ENCODE peak calls at places on chromosomes 7 and 10, in four cellular contexts. E is GM12891, G is GM12878, N is K562. W is an unnamed sample.

GRCh38 chr7:64558323-64558705 is 4.6 kb downstream of the ZNF680 start:
- DNase-seq in E (no peak), G (no peak), N (no peak), W (no peak)

GRCh38 chr10:91759581-91759986 is 38.6 kb upstream of the TNKS2 start:
- DNase-seq in E (no peak), G (no peak), N (no peak), W (no peak)

GRCh38 chr7:67463983-67464382 is 467.4 kb downstream of the TYW1 start:
- DNase-seq in E (no peak), G (no peak), N (no peak), W (no peak)

GRCh38 chr7:1192171-1192676 is 32.2 kb upstream of the ZFAND2A start:
- DNase-seq in E (no peak), G (no peak), N (no peak), W (peak; percentile 86)

GRCh38 chr7:47816647-47817046 is 131.6 kb downstream of the PKD1L1 start:
- DNase-seq in E (no peak), G (no peak), N (no peak), W (no peak)

GRCh38 chr7:81414411-81414810 is 355.4 kb downstream of the HGF start:
- DNase-seq in E (no peak), G (no peak), N (no peak), W (no peak)

GRCh38 chr10:124696446-124697392 is 47.5 kb downstream of the FAM53B start:
- DNase-seq in E (peak; percentile 54), G (peak; percentile 61), N (no peak), W (no peak)

GRCh38 chr7:9488555-9488954 is 1055.1 kb downstream of the NXPH1 start:
- DNase-seq in E (no peak), G (no peak), N (no peak), W (no peak)

GRCh38 chr7:15368653-15369052 is 193.2 kb downstream of the AGMO start:
- DNase-seq in E (no peak), G (no peak), N (no peak), W (no peak)

GRCh38 chr7:115352375-115352774 is 430.5 kb downstream of the MDFIC start:
- DNase-seq in E (no peak), G (no peak), N (no peak), W (no peak)

GRCh38 chr10:124025638-124026336 is 67.6 kb downstream of the CHST15 start:
- DNase-seq in E (no peak), G (no peak), N (peak; percentile 12), W (peak; percentile 21)

GRCh38 chr10:97032624-97033023 is 153.1 kb downstream of the SLIT1 start:
- DNase-seq in E (no peak), G (no peak), N (no peak), W (no peak)

GRCh38 chr10:29757551-29758297 is 123.0 kb upstream of the SVIL start:
- DNase-seq in E (no peak), G (no peak), N (no peak), W (no peak)

GRCh38 chr7:47540387-47541093 is 41.4 kb downstream of the TNS3 start:
- DNase-seq in E (no peak), G (no peak), N (no peak), W (no peak)

GRCh38 chr7:123355576-123356195 is 155.9 kb upstream of the SLC13A1 start:
- DNase-seq in E (no peak), G (no peak), N (no peak), W (no peak)

GRCh38 chr10:7788640-7789335 is 811 bp downstream of the ATP5F1C start:
- DNase-seq in E (no peak), G (no peak), N (peak; percentile 35), W (no peak)

GRCh38 chr10:96369890-96370574 is 11.2 kb upstream of the OPALIN start:
- DNase-seq in E (no peak), G (no peak), N (no peak), W (no peak)

GRCh38 chr10:93445097-93445960 is 36.8 kb downstream of the MYOF start:
- DNase-seq in E (no peak), G (no peak), N (no peak), W (no peak)

GRCh38 chr7:127476618-127477017 is 84.1 kb upstream of the ZNF800 start:
- DNase-seq in E (no peak), G (no peak), N (no peak), W (no peak)

GRCh38 chr7:129188892-129189660 is 643 bp downstream of the SMO start:
- DNase-seq in E (no peak), G (no peak), N (no peak), W (no peak)

GRCh38 chr10:74825033-74825370 is 1.4 kb upstream of the KAT6B start:
- DNase-seq in E (peak; percentile 51), G (no peak), N (no peak), W (peak; percentile 17)

GRCh38 chr7:73429218-73429617 is 4.4 kb upstream of the FZD9 start:
- DNase-seq in E (no peak), G (no peak), N (no peak), W (no peak)

GRCh38 chr10:120451968-120452367 is 5.1 kb upstream of the PLPP4 start:
- DNase-seq in E (no peak), G (no peak), N (no peak), W (no peak)

GRCh38 chr7:30519122-30519521 is 14.5 kb upstream of the GGCT start:
- DNase-seq in E (no peak), G (no peak), N (no peak), W (no peak)

GRCh38 chr7:64887756-64888508 is 15.1 kb upstream of the ZNF273 start:
- DNase-seq in E (no peak), G (no peak), N (no peak), W (no peak)

GRCh38 chr7:159156436-159157245 is 12.0 kb upstream of the VIPR2 start:
- DNase-seq in E (no peak), G (no peak), N (no peak), W (no peak)

GRCh38 chr10:132961864-132962622 is 19.7 kb upstream of the CFAP46 start:
- DNase-seq in E (peak; percentile 66), G (no peak), N (no peak), W (no peak)

GRCh38 chr7:100430450-100431285 is 1.0 kb downstream of the MEPCE start:
- DNase-seq in E (no peak), G (no peak), N (no peak), W (no peak)

GRCh38 chr7:158975526-158976467 is 119.4 kb downstream of the DYNC2I1 start:
- DNase-seq in E (no peak), G (no peak), N (peak; percentile 87), W (no peak)

GRCh38 chr10:51321968-51322367 is 247.7 kb downstream of the PRKG1 start:
- DNase-seq in E (no peak), G (no peak), N (no peak), W (no peak)

GRCh38 chr7:94908204-94909022 is 1.0 kb downstream of the PPP1R9A start:
- DNase-seq in E (peak; percentile 2), G (no peak), N (no peak), W (no peak)

GRCh38 chr10:86340176-86340990 is 26.2 kb downstream of the GRID1 start:
- DNase-seq in E (no peak), G (no peak), N (no peak), W (no peak)
- TF ChIP-seq SPI1 in E (no peak), G (no peak), N (no peak), W (no peak)

DNA sequence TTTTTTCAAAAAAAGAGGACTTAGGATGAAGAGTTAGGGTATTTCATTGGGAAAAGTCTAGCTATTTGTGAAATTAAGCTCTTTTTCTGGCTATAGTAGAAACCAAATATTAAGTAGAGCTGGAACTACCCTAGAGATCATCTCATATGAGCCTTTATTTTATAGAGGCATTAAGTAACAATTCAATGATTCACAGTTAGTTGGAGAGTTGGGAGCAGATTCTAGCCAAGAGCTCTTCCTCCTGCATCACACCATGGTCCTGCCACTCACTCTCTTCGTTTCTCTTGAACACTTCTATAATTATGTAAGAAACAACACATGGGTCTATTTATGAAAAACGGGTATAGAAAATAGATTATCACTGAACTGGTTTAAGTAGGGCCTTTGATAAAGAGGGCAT is 76.1 kb upstream of the ANK3 start:
- DNase-seq in E (no peak), G (no peak), N (no peak), W (no peak)
- TF ChIP-seq SPI1 in E (no peak), G (no peak), N (no peak), W (no peak)

GRCh38 chr7:150357277-150357676 is 11.3 kb upstream of the REPIN1 start:
- DNase-seq in E (no peak), G (no peak), N (no peak), W (peak; percentile 68)
- TF ChIP-seq SPI1 in E (no peak), G (no peak), N (no peak), W (no peak)

GRCh38 chr10:130038019-130038555 is 72.5 kb downstream of the C10orf143 start:
- DNase-seq in E (no peak), G (no peak), N (no peak), W (no peak)

GRCh38 chr10:130040817-130041330 is 69.8 kb downstream of the C10orf143 start:
- DNase-seq in E (no peak), G (no peak), N (no peak), W (no peak)

GRCh38 chr10:130038611-130039109 is 72.0 kb downstream of the C10orf143 start:
- DNase-seq in E (no peak), G (no peak), N (no peak), W (no peak)

GRCh38 chr10:130040351-130040750 is 70.3 kb downstream of the C10orf143 start:
- DNase-seq in E (no peak), G (no peak), N (no peak), W (no peak)

GRCh38 chr10:130039141-130039540 is 71.5 kb downstream of the C10orf143 start:
- DNase-seq in E (no peak), G (no peak), N (no peak), W (no peak)
- TF ChIP-seq SPI1 in E (no peak), G (no peak), N (no peak), W (no peak)

GRCh38 chr10:22346087-22346661 is 878 bp downstream of the SPAG6 start:
- DNase-seq in E (no peak), G (no peak), N (no peak), W (no peak)

GRCh38 chr10:22344204-22344603 is 1.1 kb upstream of the SPAG6 start:
- DNase-seq in E (no peak), G (no peak), N (no peak), W (no peak)

GRCh38 chr10:22343761-22344160 is 1.5 kb upstream of the SPAG6 start:
- DNase-seq in E (no peak), G (no peak), N (no peak), W (no peak)

GRCh38 chr10:22344781-22345300 is 455 bp upstream of the SPAG6 start:
- DNase-seq in E (no peak), G (no peak), N (no peak), W (no peak)

DNA sequence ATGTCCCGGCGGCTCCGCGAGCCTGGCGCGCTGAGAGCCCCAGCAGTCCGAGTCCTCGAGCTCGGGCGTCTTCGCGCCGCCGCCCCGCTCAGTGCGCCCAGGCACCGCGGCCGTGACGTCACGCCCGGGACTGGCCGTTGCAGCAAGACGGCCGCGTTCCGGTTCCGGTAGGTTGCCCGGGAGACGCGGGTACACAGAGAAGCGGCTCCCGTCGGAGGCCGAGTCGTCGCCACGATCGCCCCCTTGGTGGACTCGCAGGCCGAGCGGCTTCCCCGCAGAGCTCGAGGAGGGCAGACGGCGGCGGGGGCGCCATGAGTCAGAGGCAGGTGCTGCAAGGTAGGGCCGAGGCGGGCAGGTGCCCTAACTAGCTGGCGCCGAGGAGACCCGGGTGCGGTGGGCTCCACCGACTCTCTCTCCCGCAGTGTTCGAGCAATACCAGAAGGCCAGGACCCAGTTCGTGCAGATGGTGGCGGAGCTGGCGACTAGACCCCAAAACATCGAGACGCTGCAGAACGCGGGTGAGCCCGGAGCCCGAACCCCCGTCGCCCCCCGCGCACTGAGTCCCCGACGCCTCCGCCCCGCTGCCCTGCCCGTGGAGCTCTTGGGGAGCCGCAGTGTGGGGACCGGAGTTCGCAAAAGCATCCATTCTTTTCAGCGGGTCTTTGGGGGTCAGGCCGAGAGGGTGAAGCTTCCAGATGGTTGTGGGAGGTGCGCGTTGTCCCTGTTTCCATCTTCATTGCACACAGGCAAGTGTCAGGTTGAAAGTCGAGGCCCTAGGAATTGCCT is at the start of gene SPAG6:
- DNase-seq in E (no peak), G (no peak), N (no peak), W (peak; percentile 23)
- TF ChIP-seq SPI1 in E (no peak), G (no peak), N (no peak), W (no peak)

GRCh38 chr10:127910464-127910770 is 3.5 kb downstream of the PTPRE start:
- DNase-seq in E (no peak), G (no peak), N (no peak), W (no peak)
- TF ChIP-seq SPI1 in E (no peak), G (no peak), N (no peak), W (no peak)

W was measured in HL-60.